ENCODE peak calls at places on chromosome 5, in ten cellular contexts. One of them, this sample, is unnamed.

GRCh38 chr5:91641730-91642350 is 258.7 kb upstream of the ARRDC3 start:
- DNase-seq in cardiac muscle cell: peak; percentile 59
- DNase-seq in astrocyte of the spinal cord: peak; percentile 75
- DNase-seq in Panc1: peak; percentile 15
- DNase-seq in heart left ventricle: no peak
- DNase-seq in H9: no peak
- DNase-seq in left ventricle myocardium inferior: no peak
- DNase-seq in lower lobe of right lung: no peak
- DNase-seq in choroid plexus epithelial cell: peak; percentile 71
- DNase-seq in progenitor cell of endocrine pancreas: no peak
- DNase-seq in this sample: peak; percentile 64

GRCh38 chr5:11234501-11234911 is 473.5 kb upstream of the DAP start:
- DNase-seq in cardiac muscle cell: no peak
- DNase-seq in astrocyte of the spinal cord: no peak
- DNase-seq in Panc1: no peak
- DNase-seq in heart left ventricle: no peak
- DNase-seq in H9: no peak
- DNase-seq in left ventricle myocardium inferior: peak; percentile 15
- DNase-seq in lower lobe of right lung: no peak
- DNase-seq in choroid plexus epithelial cell: no peak
- DNase-seq in progenitor cell of endocrine pancreas: no peak
- DNase-seq in this sample: no peak

GRCh38 chr5:119435436-119436132 is 16.7 kb upstream of the HSD17B4 start:
- DNase-seq in cardiac muscle cell: peak; percentile 68
- DNase-seq in astrocyte of the spinal cord: peak; percentile 59
- DNase-seq in Panc1: no peak
- DNase-seq in heart left ventricle: peak; percentile 48
- DNase-seq in H9: peak; percentile 87
- DNase-seq in left ventricle myocardium inferior: peak; percentile 55
- DNase-seq in lower lobe of right lung: peak; percentile 91
- DNase-seq in choroid plexus epithelial cell: peak; percentile 79
- DNase-seq in progenitor cell of endocrine pancreas: no peak
- DNase-seq in this sample: peak; percentile 52

GRCh38 chr5:58887721-58888409 is 305.0 kb downstream of the RAB3C start:
- DNase-seq in cardiac muscle cell: peak; percentile 66
- DNase-seq in astrocyte of the spinal cord: no peak
- DNase-seq in Panc1: no peak
- DNase-seq in heart left ventricle: peak; percentile 54
- DNase-seq in H9: no peak
- DNase-seq in left ventricle myocardium inferior: peak; percentile 60
- DNase-seq in lower lobe of right lung: no peak
- DNase-seq in choroid plexus epithelial cell: peak; percentile 47
- DNase-seq in progenitor cell of endocrine pancreas: no peak
- DNase-seq in this sample: peak; percentile 30

GRCh38 chr5:177419045-177419444 is 7.4 kb upstream of the GRK6 start:
- DNase-seq in cardiac muscle cell: peak; percentile 88
- DNase-seq in astrocyte of the spinal cord: no peak
- DNase-seq in Panc1: no peak
- DNase-seq in heart left ventricle: no peak
- DNase-seq in H9: no peak
- DNase-seq in left ventricle myocardium inferior: no peak
- DNase-seq in lower lobe of right lung: no peak
- DNase-seq in choroid plexus epithelial cell: peak; percentile 59
- DNase-seq in progenitor cell of endocrine pancreas: no peak
- DNase-seq in this sample: peak; percentile 85

GRCh38 chr5:42767491-42768105 is 11.0 kb downstream of the CCDC152 start:
- DNase-seq in cardiac muscle cell: peak; percentile 60
- DNase-seq in astrocyte of the spinal cord: peak; percentile 44
- DNase-seq in Panc1: peak; percentile 18
- DNase-seq in heart left ventricle: no peak
- DNase-seq in H9: no peak
- DNase-seq in left ventricle myocardium inferior: no peak
- DNase-seq in lower lobe of right lung: no peak
- DNase-seq in choroid plexus epithelial cell: peak; percentile 60
- DNase-seq in progenitor cell of endocrine pancreas: no peak
- DNase-seq in this sample: peak; percentile 61

GRCh38 chr5:41264019-41264418 is 50.7 kb upstream of the C6 start:
- DNase-seq in cardiac muscle cell: peak; percentile 93
- DNase-seq in astrocyte of the spinal cord: no peak
- DNase-seq in Panc1: no peak
- DNase-seq in heart left ventricle: no peak
- DNase-seq in H9: no peak
- DNase-seq in left ventricle myocardium inferior: no peak
- DNase-seq in lower lobe of right lung: no peak
- DNase-seq in choroid plexus epithelial cell: no peak
- DNase-seq in progenitor cell of endocrine pancreas: no peak
- DNase-seq in this sample: peak; percentile 77

GRCh38 chr5:29337030-29337429 is 1856.5 kb upstream of the CDH6 start:
- DNase-seq in cardiac muscle cell: no peak
- DNase-seq in astrocyte of the spinal cord: no peak
- DNase-seq in Panc1: no peak
- DNase-seq in heart left ventricle: no peak
- DNase-seq in H9: no peak
- DNase-seq in left ventricle myocardium inferior: no peak
- DNase-seq in lower lobe of right lung: no peak
- DNase-seq in choroid plexus epithelial cell: no peak
- DNase-seq in progenitor cell of endocrine pancreas: no peak
- DNase-seq in this sample: no peak

GRCh38 chr5:155546075-155546474 is 532.5 kb downstream of the KIF4B start:
- DNase-seq in cardiac muscle cell: no peak
- DNase-seq in astrocyte of the spinal cord: no peak
- DNase-seq in Panc1: no peak
- DNase-seq in heart left ventricle: no peak
- DNase-seq in H9: no peak
- DNase-seq in left ventricle myocardium inferior: no peak
- DNase-seq in lower lobe of right lung: no peak
- DNase-seq in choroid plexus epithelial cell: no peak
- DNase-seq in progenitor cell of endocrine pancreas: no peak
- DNase-seq in this sample: no peak

GRCh38 chr5:138461343-138462125 is 3.7 kb upstream of the EGR1 start:
- DNase-seq in cardiac muscle cell: peak; percentile 88
- DNase-seq in astrocyte of the spinal cord: peak; percentile 62
- DNase-seq in Panc1: no peak
- DNase-seq in heart left ventricle: no peak
- DNase-seq in H9: no peak
- DNase-seq in left ventricle myocardium inferior: no peak
- DNase-seq in lower lobe of right lung: peak; percentile 39
- DNase-seq in choroid plexus epithelial cell: peak; percentile 72
- DNase-seq in progenitor cell of endocrine pancreas: no peak
- DNase-seq in this sample: peak; percentile 91

GRCh38 chr5:58871648-58872242 is 288.9 kb downstream of the RAB3C start:
- DNase-seq in cardiac muscle cell: peak; percentile 61
- DNase-seq in astrocyte of the spinal cord: peak; percentile 49
- DNase-seq in Panc1: no peak
- DNase-seq in heart left ventricle: no peak
- DNase-seq in H9: no peak
- DNase-seq in left ventricle myocardium inferior: no peak
- DNase-seq in lower lobe of right lung: no peak
- DNase-seq in choroid plexus epithelial cell: peak; percentile 71
- DNase-seq in progenitor cell of endocrine pancreas: no peak
- DNase-seq in this sample: peak; percentile 54

GRCh38 chr5:135833961-135834638 is 363 bp upstream of the SLC25A48 start:
- DNase-seq in cardiac muscle cell: no peak
- DNase-seq in astrocyte of the spinal cord: peak; percentile 22
- DNase-seq in Panc1: no peak
- DNase-seq in heart left ventricle: no peak
- DNase-seq in H9: no peak
- DNase-seq in left ventricle myocardium inferior: no peak
- DNase-seq in lower lobe of right lung: no peak
- DNase-seq in choroid plexus epithelial cell: peak; percentile 43
- DNase-seq in progenitor cell of endocrine pancreas: no peak
- DNase-seq in this sample: peak; percentile 29
- TF ChIP-seq CTCF in cardiac muscle cell: no peak
- TF ChIP-seq CTCF in astrocyte of the spinal cord: peak; percentile 76
- TF ChIP-seq CTCF in Panc1: no peak
- TF ChIP-seq CTCF in heart left ventricle: no peak
- TF ChIP-seq CTCF in H9: peak; percentile 81
- TF ChIP-seq CTCF in left ventricle myocardium inferior: peak; percentile 74
- TF ChIP-seq CTCF in lower lobe of right lung: peak; percentile 47
- TF ChIP-seq CTCF in choroid plexus epithelial cell: peak; percentile 73
- TF ChIP-seq CTCF in progenitor cell of endocrine pancreas: no peak
- TF ChIP-seq CTCF in this sample: peak; percentile 71

DNA sequence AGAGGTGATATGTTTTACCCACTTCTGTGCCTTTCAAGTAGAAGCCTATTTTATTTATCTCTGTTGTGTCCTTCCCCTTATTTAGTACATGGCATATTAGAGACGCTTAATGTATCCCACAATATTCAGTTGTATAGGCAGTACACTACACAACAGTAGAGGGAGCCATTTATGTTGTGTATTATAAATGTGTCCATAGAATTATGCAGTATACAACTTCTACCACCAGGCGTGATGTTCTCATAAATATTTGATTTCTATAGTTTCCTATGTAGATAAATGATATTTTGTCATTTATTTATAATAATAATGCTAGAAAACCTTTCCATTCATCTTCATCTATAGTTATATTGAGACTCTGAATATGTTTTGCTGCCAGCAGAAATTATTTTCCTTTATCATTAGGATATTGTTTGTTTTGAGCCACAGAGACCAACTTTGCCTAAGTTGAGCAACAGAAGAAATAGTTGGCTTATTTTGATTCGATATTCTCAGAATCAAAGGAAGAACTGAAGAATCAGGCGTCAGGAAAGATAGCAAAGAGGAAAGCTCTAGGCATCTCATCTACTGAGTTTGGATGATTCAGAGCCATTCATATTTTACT is 81.7 kb downstream of the ADAMTS19 start:
- DNase-seq in cardiac muscle cell: peak; percentile 10
- DNase-seq in astrocyte of the spinal cord: peak; percentile 2
- DNase-seq in Panc1: no peak
- DNase-seq in heart left ventricle: no peak
- DNase-seq in H9: no peak
- DNase-seq in left ventricle myocardium inferior: no peak
- DNase-seq in lower lobe of right lung: no peak
- DNase-seq in choroid plexus epithelial cell: peak; percentile 3
- DNase-seq in progenitor cell of endocrine pancreas: no peak
- DNase-seq in this sample: no peak
- TF ChIP-seq CTCF in cardiac muscle cell: peak; percentile 35
- TF ChIP-seq CTCF in astrocyte of the spinal cord: peak; percentile 33
- TF ChIP-seq CTCF in Panc1: no peak
- TF ChIP-seq CTCF in heart left ventricle: no peak
- TF ChIP-seq CTCF in H9: peak; percentile 53
- TF ChIP-seq CTCF in left ventricle myocardium inferior: no peak
- TF ChIP-seq CTCF in lower lobe of right lung: no peak
- TF ChIP-seq CTCF in choroid plexus epithelial cell: no peak
- TF ChIP-seq CTCF in progenitor cell of endocrine pancreas: no peak
- TF ChIP-seq CTCF in this sample: no peak

GRCh38 chr5:106121972-106122605 is 1548.6 kb downstream of the EFNA5 start:
- DNase-seq in cardiac muscle cell: peak; percentile 48
- DNase-seq in astrocyte of the spinal cord: no peak
- DNase-seq in Panc1: peak; percentile 25
- DNase-seq in heart left ventricle: no peak
- DNase-seq in H9: peak; percentile 71
- DNase-seq in left ventricle myocardium inferior: no peak
- DNase-seq in lower lobe of right lung: no peak
- DNase-seq in choroid plexus epithelial cell: peak; percentile 36
- DNase-seq in progenitor cell of endocrine pancreas: no peak
- DNase-seq in this sample: peak; percentile 14

GRCh38 chr5:106113922-106114321 is 1556.8 kb downstream of the EFNA5 start:
- DNase-seq in cardiac muscle cell: no peak
- DNase-seq in astrocyte of the spinal cord: no peak
- DNase-seq in Panc1: no peak
- DNase-seq in heart left ventricle: no peak
- DNase-seq in H9: no peak
- DNase-seq in left ventricle myocardium inferior: no peak
- DNase-seq in lower lobe of right lung: no peak
- DNase-seq in choroid plexus epithelial cell: no peak
- DNase-seq in progenitor cell of endocrine pancreas: no peak
- DNase-seq in this sample: no peak

DNA sequence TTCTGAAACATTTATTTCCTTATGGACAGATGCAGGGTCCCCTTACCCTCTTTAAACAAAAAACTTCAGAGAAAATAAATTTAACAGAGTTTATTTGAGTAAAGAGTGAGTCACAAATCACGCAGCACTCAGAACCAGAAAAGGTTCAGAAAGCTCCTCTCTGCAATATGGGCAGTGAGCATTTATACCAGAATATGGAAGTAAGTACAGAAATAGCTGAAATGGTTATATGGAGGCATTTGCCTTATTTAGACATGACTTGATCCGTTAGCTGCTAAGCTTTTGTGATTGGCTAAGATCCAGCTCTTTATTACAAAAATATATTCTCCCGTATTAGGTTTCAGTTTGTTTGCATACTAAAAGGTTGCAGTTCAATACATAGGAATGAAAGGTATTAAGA is 1554.1 kb downstream of the EFNA5 start:
- DNase-seq in cardiac muscle cell: no peak
- DNase-seq in astrocyte of the spinal cord: peak; percentile 18
- DNase-seq in Panc1: no peak
- DNase-seq in heart left ventricle: no peak
- DNase-seq in H9: no peak
- DNase-seq in left ventricle myocardium inferior: no peak
- DNase-seq in lower lobe of right lung: no peak
- DNase-seq in choroid plexus epithelial cell: peak; percentile 81
- DNase-seq in progenitor cell of endocrine pancreas: no peak
- DNase-seq in this sample: no peak
- TF ChIP-seq CTCF in cardiac muscle cell: no peak
- TF ChIP-seq CTCF in astrocyte of the spinal cord: no peak
- TF ChIP-seq CTCF in Panc1: no peak
- TF ChIP-seq CTCF in heart left ventricle: no peak
- TF ChIP-seq CTCF in H9: no peak
- TF ChIP-seq CTCF in left ventricle myocardium inferior: no peak
- TF ChIP-seq CTCF in lower lobe of right lung: no peak
- TF ChIP-seq CTCF in choroid plexus epithelial cell: no peak
- TF ChIP-seq CTCF in progenitor cell of endocrine pancreas: no peak
- TF ChIP-seq CTCF in this sample: no peak

GRCh38 chr5:133236541-133236951 is 184.7 kb downstream of the HSPA4 start:
- DNase-seq in cardiac muscle cell: no peak
- DNase-seq in astrocyte of the spinal cord: no peak
- DNase-seq in Panc1: no peak
- DNase-seq in heart left ventricle: no peak
- DNase-seq in H9: no peak
- DNase-seq in left ventricle myocardium inferior: no peak
- DNase-seq in lower lobe of right lung: no peak
- DNase-seq in choroid plexus epithelial cell: no peak
- DNase-seq in progenitor cell of endocrine pancreas: no peak
- DNase-seq in this sample: no peak

GRCh38 chr5:133235696-133236426 is 184.0 kb downstream of the HSPA4 start:
- DNase-seq in cardiac muscle cell: no peak
- DNase-seq in astrocyte of the spinal cord: no peak
- DNase-seq in Panc1: no peak
- DNase-seq in heart left ventricle: no peak
- DNase-seq in H9: no peak
- DNase-seq in left ventricle myocardium inferior: no peak
- DNase-seq in lower lobe of right lung: no peak
- DNase-seq in choroid plexus epithelial cell: no peak
- DNase-seq in progenitor cell of endocrine pancreas: no peak
- DNase-seq in this sample: no peak

GRCh38 chr5:133238426-133239205 is 186.8 kb downstream of the HSPA4 start:
- DNase-seq in cardiac muscle cell: no peak
- DNase-seq in astrocyte of the spinal cord: no peak
- DNase-seq in Panc1: no peak
- DNase-seq in heart left ventricle: no peak
- DNase-seq in H9: no peak
- DNase-seq in left ventricle myocardium inferior: no peak
- DNase-seq in lower lobe of right lung: no peak
- DNase-seq in choroid plexus epithelial cell: no peak
- DNase-seq in progenitor cell of endocrine pancreas: no peak
- DNase-seq in this sample: no peak

GRCh38 chr5:133234911-133235310 is 183.1 kb downstream of the HSPA4 start:
- DNase-seq in cardiac muscle cell: no peak
- DNase-seq in astrocyte of the spinal cord: no peak
- DNase-seq in Panc1: no peak
- DNase-seq in heart left ventricle: no peak
- DNase-seq in H9: no peak
- DNase-seq in left ventricle myocardium inferior: no peak
- DNase-seq in lower lobe of right lung: no peak
- DNase-seq in choroid plexus epithelial cell: no peak
- DNase-seq in progenitor cell of endocrine pancreas: no peak
- DNase-seq in this sample: no peak

GRCh38 chr5:133236976-133237375 is 185.2 kb downstream of the HSPA4 start:
- DNase-seq in cardiac muscle cell: no peak
- DNase-seq in astrocyte of the spinal cord: no peak
- DNase-seq in Panc1: no peak
- DNase-seq in heart left ventricle: no peak
- DNase-seq in H9: no peak
- DNase-seq in left ventricle myocardium inferior: no peak
- DNase-seq in lower lobe of right lung: no peak
- DNase-seq in choroid plexus epithelial cell: no peak
- DNase-seq in progenitor cell of endocrine pancreas: no peak
- DNase-seq in this sample: no peak
- TF ChIP-seq CTCF in cardiac muscle cell: no peak
- TF ChIP-seq CTCF in astrocyte of the spinal cord: no peak
- TF ChIP-seq CTCF in Panc1: no peak
- TF ChIP-seq CTCF in heart left ventricle: no peak
- TF ChIP-seq CTCF in H9: no peak
- TF ChIP-seq CTCF in left ventricle myocardium inferior: no peak
- TF ChIP-seq CTCF in lower lobe of right lung: no peak
- TF ChIP-seq CTCF in choroid plexus epithelial cell: no peak
- TF ChIP-seq CTCF in progenitor cell of endocrine pancreas: no peak
- TF ChIP-seq CTCF in this sample: no peak